ENCODE peak calls at places on chromosomes 3 and 15, in four cellular contexts. One of them, this sample, is unnamed.

GRCh38 chr3:134067311-134068161 is 37.8 kb upstream of the SLCO2A1 start:
- DNase-seq in IMR-90: no peak
- DNase-seq in mesendoderm: no peak
- DNase-seq in H1: no peak
- DNase-seq in this sample: no peak

GRCh38 chr3:23874359-23875120 is 42.2 kb downstream of the NKIRAS1 start:
- DNase-seq in IMR-90: peak
- DNase-seq in mesendoderm: no peak
- DNase-seq in H1: no peak
- DNase-seq in this sample: no peak

GRCh38 chr3:194132465-194133358 is 3.2 kb upstream of the HES1 start:
- DNase-seq in IMR-90: no peak
- DNase-seq in mesendoderm: peak
- DNase-seq in H1: no peak
- DNase-seq in this sample: no peak

GRCh38 chr3:17040322-17040721 is 155.6 kb downstream of the PLCL2 start:
- DNase-seq in IMR-90: no peak
- DNase-seq in mesendoderm: no peak
- DNase-seq in H1: no peak
- DNase-seq in this sample: no peak

GRCh38 chr3:162441716-162442115 is 945.1 kb downstream of the OTOL1 start:
- DNase-seq in IMR-90: no peak
- DNase-seq in mesendoderm: no peak
- DNase-seq in H1: no peak
- DNase-seq in this sample: no peak

GRCh38 chr15:40511472-40512133 is 40.8 kb downstream of the CHST14 start:
- DNase-seq in IMR-90: no peak
- DNase-seq in mesendoderm: peak
- DNase-seq in H1: no peak
- DNase-seq in this sample: peak

GRCh38 chr3:102480139-102480538 is 45.3 kb downstream of the ZPLD1 start:
- DNase-seq in IMR-90: no peak
- DNase-seq in mesendoderm: peak
- DNase-seq in H1: no peak
- DNase-seq in this sample: no peak

GRCh38 chr15:71572452-71573053 is 237.8 kb upstream of the NR2E3 start:
- DNase-seq in IMR-90: no peak
- DNase-seq in mesendoderm: peak
- DNase-seq in H1: peak
- DNase-seq in this sample: peak

GRCh38 chr15:84023636-84024035 is 211.9 kb upstream of the GOLGA6L4 start:
- DNase-seq in IMR-90: peak
- DNase-seq in mesendoderm: peak
- DNase-seq in H1: no peak
- DNase-seq in this sample: no peak

GRCh38 chr3:8482960-8483665 is 18.5 kb upstream of the LMCD1 start:
- DNase-seq in IMR-90: peak
- DNase-seq in mesendoderm: no peak
- DNase-seq in H1: no peak
- DNase-seq in this sample: no peak

GRCh38 chr3:37905987-37906674 is 44.5 kb downstream of the CTDSPL start:
- DNase-seq in IMR-90: peak
- DNase-seq in mesendoderm: no peak
- DNase-seq in H1: no peak
- DNase-seq in this sample: no peak

GRCh38 chr15:95024388-95024787 is 793.0 kb downstream of the MCTP2 start:
- DNase-seq in IMR-90: peak
- DNase-seq in mesendoderm: peak
- DNase-seq in H1: no peak
- DNase-seq in this sample: no peak

GRCh38 chr3:170660139-170660538 is 74.3 kb upstream of the SLC7A14 start:
- DNase-seq in IMR-90: no peak
- DNase-seq in mesendoderm: no peak
- DNase-seq in H1: no peak
- DNase-seq in this sample: no peak

GRCh38 chr3:57281710-57282109 is 10.8 kb downstream of the ASB14 start:
- DNase-seq in IMR-90: peak
- DNase-seq in mesendoderm: peak
- DNase-seq in H1: no peak
- DNase-seq in this sample: no peak

GRCh38 chr3:165749817-165750216 is 87.4 kb downstream of the BCHE start:
- DNase-seq in IMR-90: no peak
- DNase-seq in mesendoderm: no peak
- DNase-seq in H1: no peak
- DNase-seq in this sample: no peak

GRCh38 chr3:39158138-39158715 is 4.8 kb upstream of the CSRNP1 start:
- DNase-seq in IMR-90: no peak
- DNase-seq in mesendoderm: no peak
- DNase-seq in H1: no peak
- DNase-seq in this sample: no peak

GRCh38 chr15:23516866-23517265 is 48.6 kb upstream of the MKRN3 start:
- DNase-seq in IMR-90: no peak
- DNase-seq in mesendoderm: no peak
- DNase-seq in H1: no peak
- DNase-seq in this sample: no peak

GRCh38 chr3:72338942-72339749 is 509.1 kb downstream of the SHQ1 start:
- DNase-seq in IMR-90: peak
- DNase-seq in mesendoderm: no peak
- DNase-seq in H1: no peak
- DNase-seq in this sample: no peak

GRCh38 chr3:184439096-184439495 is 59.2 kb downstream of the CHRD start:
- DNase-seq in IMR-90: no peak
- DNase-seq in mesendoderm: no peak
- DNase-seq in H1: no peak
- DNase-seq in this sample: no peak

GRCh38 chr3:176431073-176431472 is 766.2 kb downstream of the TBL1XR1 start:
- DNase-seq in IMR-90: no peak
- DNase-seq in mesendoderm: no peak
- DNase-seq in H1: no peak
- DNase-seq in this sample: no peak

GRCh38 chr3:48798998-48799397 is 48.7 kb downstream of the PRKAR2A start:
- DNase-seq in IMR-90: no peak
- DNase-seq in mesendoderm: no peak
- DNase-seq in H1: no peak
- DNase-seq in this sample: no peak

GRCh38 chr3:60553144-60553543 is 698.1 kb downstream of the FHIT start:
- DNase-seq in IMR-90: no peak
- DNase-seq in mesendoderm: no peak
- DNase-seq in H1: no peak
- DNase-seq in this sample: no peak

GRCh38 chr15:88089019-88089603 is 167.4 kb downstream of the NTRK3 start:
- DNase-seq in IMR-90: no peak
- DNase-seq in mesendoderm: peak
- DNase-seq in H1: no peak
- DNase-seq in this sample: no peak

GRCh38 chr3:150736316-150736719 is 26.7 kb downstream of the SIAH2 start:
- DNase-seq in IMR-90: no peak
- DNase-seq in mesendoderm: peak
- DNase-seq in H1: peak
- DNase-seq in this sample: peak

GRCh38 chr3:121660356-121661171 is at the start of gene HCLS1:
- DNase-seq in IMR-90: no peak
- DNase-seq in mesendoderm: peak
- DNase-seq in H1: no peak
- DNase-seq in this sample: no peak

GRCh38 chr3:142448424-142448823 is 587 bp upstream of the XRN1 start:
- DNase-seq in IMR-90: peak
- DNase-seq in mesendoderm: no peak
- DNase-seq in H1: no peak
- DNase-seq in this sample: no peak

GRCh38 chr3:23594897-23595670 is 210.7 kb upstream of the UBE2E1 start:
- DNase-seq in IMR-90: peak
- DNase-seq in mesendoderm: no peak
- DNase-seq in H1: no peak
- DNase-seq in this sample: no peak

GRCh38 chr3:100024520-100025303 is 89.6 kb downstream of the FILIP1L start:
- DNase-seq in IMR-90: no peak
- DNase-seq in mesendoderm: no peak
- DNase-seq in H1: no peak
- DNase-seq in this sample: no peak

GRCh38 chr3:71428841-71429609 is 154.5 kb downstream of the FOXP1 start:
- DNase-seq in IMR-90: peak
- DNase-seq in mesendoderm: no peak
- DNase-seq in H1: no peak
- DNase-seq in this sample: no peak

GRCh38 chr15:56736308-56736707 is 3.0 kb upstream of the ZNF280D start:
- DNase-seq in IMR-90: peak
- DNase-seq in mesendoderm: no peak
- DNase-seq in H1: no peak
- DNase-seq in this sample: no peak

GRCh38 chr3:173404156-173404555 is 6.6 kb downstream of the NLGN1 start:
- DNase-seq in IMR-90: no peak
- DNase-seq in mesendoderm: no peak
- DNase-seq in H1: no peak
- DNase-seq in this sample: no peak

GRCh38 chr15:63553388-63553791 is 43.8 kb upstream of the FBXL22 start:
- DNase-seq in IMR-90: peak
- DNase-seq in mesendoderm: peak
- DNase-seq in H1: no peak
- DNase-seq in this sample: no peak

GRCh38 chr15:63555520-63555919 is 41.7 kb upstream of the FBXL22 start:
- DNase-seq in IMR-90: no peak
- DNase-seq in mesendoderm: no peak
- DNase-seq in H1: no peak
- DNase-seq in this sample: no peak

GRCh38 chr15:63556246-63556645 is 40.9 kb upstream of the FBXL22 start:
- DNase-seq in IMR-90: no peak
- DNase-seq in mesendoderm: no peak
- DNase-seq in H1: no peak
- DNase-seq in this sample: no peak

GRCh38 chr15:63556736-63557135 is 40.5 kb upstream of the FBXL22 start:
- DNase-seq in IMR-90: no peak
- DNase-seq in mesendoderm: no peak
- DNase-seq in H1: no peak
- DNase-seq in this sample: no peak

GRCh38 chr15:63554337-63554927 is 42.8 kb upstream of the FBXL22 start:
- DNase-seq in IMR-90: peak
- DNase-seq in mesendoderm: no peak
- DNase-seq in H1: no peak
- DNase-seq in this sample: no peak
- H4K5ac ChIP-seq in IMR-90: no peak
- H4K5ac ChIP-seq in mesendoderm: no peak
- H4K5ac ChIP-seq in H1: no peak
- H4K5ac ChIP-seq in this sample: no peak

DNA sequence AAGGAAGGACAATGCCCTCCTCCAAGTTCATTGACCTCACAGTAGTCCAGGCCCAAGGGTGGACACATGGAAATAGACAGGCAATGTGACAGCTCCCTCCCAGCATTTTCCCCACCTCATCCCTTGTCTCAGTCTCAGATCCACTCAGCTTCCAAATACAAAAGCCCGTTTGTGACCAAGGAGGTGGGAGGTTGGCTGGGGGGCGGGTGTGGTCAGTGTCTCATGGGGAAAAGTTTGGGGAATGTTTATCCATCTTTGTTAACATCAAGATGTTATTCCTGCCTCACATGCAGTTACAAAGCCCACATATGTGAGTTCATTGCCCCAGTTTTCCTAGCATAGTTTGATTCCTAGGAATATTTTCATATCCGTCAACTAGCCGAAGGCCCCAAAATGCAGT is 338.5 kb upstream of the PPP2R3A start:
- DNase-seq in IMR-90: no peak
- DNase-seq in mesendoderm: no peak
- DNase-seq in H1: no peak
- DNase-seq in this sample: no peak
- H4K5ac ChIP-seq in IMR-90: no peak
- H4K5ac ChIP-seq in mesendoderm: no peak
- H4K5ac ChIP-seq in H1: no peak
- H4K5ac ChIP-seq in this sample: no peak

GRCh38 chr15:77145370-77145769 is 74.5 kb upstream of the TSPAN3 start:
- DNase-seq in IMR-90: no peak
- DNase-seq in mesendoderm: no peak
- DNase-seq in H1: no peak
- DNase-seq in this sample: no peak
- H4K5ac ChIP-seq in IMR-90: peak
- H4K5ac ChIP-seq in mesendoderm: no peak
- H4K5ac ChIP-seq in H1: no peak
- H4K5ac ChIP-seq in this sample: no peak

DNA sequence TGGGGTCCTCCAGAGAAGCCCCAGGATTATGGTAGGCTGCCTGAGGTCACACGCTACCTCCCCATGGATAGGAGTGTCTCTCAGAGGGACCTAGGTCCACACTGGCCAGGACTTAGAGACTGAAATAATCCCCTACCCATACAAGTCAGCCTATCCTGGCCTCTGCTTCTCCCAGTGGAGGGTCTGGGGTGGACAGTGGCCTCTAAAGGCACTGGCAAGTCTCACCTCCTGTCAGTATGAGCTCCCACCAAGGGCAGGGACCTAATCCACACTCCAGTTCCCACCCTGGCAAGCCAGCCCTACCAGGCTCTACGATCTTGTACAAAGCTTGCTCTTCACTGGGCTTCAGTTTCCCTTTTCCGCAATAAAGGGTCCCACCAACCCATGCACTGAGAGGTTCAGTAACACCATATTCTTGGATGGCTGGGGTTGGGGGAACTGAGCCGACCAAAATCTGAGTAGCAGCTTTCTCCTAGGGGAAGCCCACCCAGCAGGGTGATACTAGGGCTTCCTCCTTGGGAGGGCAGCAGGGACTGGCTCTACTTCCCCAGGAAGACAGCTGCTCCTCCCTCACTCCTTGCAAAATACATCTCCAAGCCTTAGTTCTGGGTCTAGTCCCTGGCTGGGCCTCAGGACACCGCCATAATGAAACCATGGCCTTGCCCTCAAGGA is 2.4 kb downstream of the CISH start:
- DNase-seq in IMR-90: no peak
- DNase-seq in mesendoderm: no peak
- DNase-seq in H1: no peak
- DNase-seq in this sample: no peak
- H4K5ac ChIP-seq in IMR-90: no peak
- H4K5ac ChIP-seq in mesendoderm: no peak
- H4K5ac ChIP-seq in H1: no peak
- H4K5ac ChIP-seq in this sample: no peak

GRCh38 chr15:89200182-89200581 is 21.2 kb downstream of the RLBP1 start:
- DNase-seq in IMR-90: no peak
- DNase-seq in mesendoderm: no peak
- DNase-seq in H1: no peak
- DNase-seq in this sample: no peak
- H4K5ac ChIP-seq in IMR-90: no peak
- H4K5ac ChIP-seq in mesendoderm: no peak
- H4K5ac ChIP-seq in H1: no peak
- H4K5ac ChIP-seq in this sample: no peak

DNA sequence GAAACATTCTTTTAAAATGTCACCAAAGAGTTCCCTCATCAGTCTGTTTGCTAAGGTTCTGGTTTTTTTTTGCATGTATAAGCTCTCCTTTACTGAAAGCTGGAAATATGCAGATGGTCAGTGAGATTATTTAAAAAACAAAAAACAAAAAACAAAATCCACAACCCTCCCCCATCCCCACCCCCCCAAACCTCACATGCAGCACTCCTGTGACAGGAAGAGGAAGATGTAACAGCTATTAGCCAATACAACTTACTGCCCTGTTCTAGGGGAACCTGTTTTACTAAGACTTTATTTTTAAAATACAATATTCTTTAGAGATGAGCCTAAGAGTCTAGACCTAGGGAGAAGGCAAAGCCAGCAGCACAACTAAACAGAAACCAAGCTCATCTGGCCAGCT is 39.5 kb downstream of the ANP32A start:
- DNase-seq in IMR-90: no peak
- DNase-seq in mesendoderm: no peak
- DNase-seq in H1: no peak
- DNase-seq in this sample: no peak
- H4K5ac ChIP-seq in IMR-90: no peak
- H4K5ac ChIP-seq in mesendoderm: no peak
- H4K5ac ChIP-seq in H1: no peak
- H4K5ac ChIP-seq in this sample: no peak

GRCh38 chr3:53412953-53413352 is 65.6 kb upstream of the DCP1A start:
- DNase-seq in IMR-90: no peak
- DNase-seq in mesendoderm: no peak
- DNase-seq in H1: no peak
- DNase-seq in this sample: no peak
- H4K5ac ChIP-seq in IMR-90: no peak
- H4K5ac ChIP-seq in mesendoderm: no peak
- H4K5ac ChIP-seq in H1: no peak
- H4K5ac ChIP-seq in this sample: no peak

This sample was measured in H9.